ENCODE peak calls at places on chromosomes 1 and 21, in four cellular contexts. One of them, this sample, is unnamed. For H3K4me1, the result is how much of the 10 kb centered on the place peaks cover.

GRCh38 chr1:118360817-118361216 is 175.8 kb upstream of the SPAG17 start:
- DNase-seq in fibroblast of lung: peak
- DNase-seq in PC-3: peak
- DNase-seq in iPS DF 6.9: no peak
- DNase-seq in this sample: no peak

GRCh38 chr1:1237874-1238701 is 6.1 kb downstream of the B3GALT6 start:
- DNase-seq in iPS DF 6.9: no peak
- DNase-seq in PC-3: peak
- DNase-seq in fibroblast of lung: no peak
- DNase-seq in this sample: peak

GRCh38 chr21:39141502-39141901 is 41.7 kb downstream of the PSMG1 start:
- DNase-seq in fibroblast of lung: peak
- DNase-seq in PC-3: no peak
- DNase-seq in iPS DF 6.9: no peak
- DNase-seq in this sample: no peak

GRCh38 chr1:58331156-58331555 is 215.4 kb downstream of the OMA1 start:
- DNase-seq in PC-3: no peak
- DNase-seq in iPS DF 6.9: no peak
- DNase-seq in fibroblast of lung: no peak
- DNase-seq in this sample: no peak

GRCh38 chr1:173424786-173425407 is 52.2 kb upstream of the PRDX6 start:
- DNase-seq in iPS DF 6.9: no peak
- DNase-seq in fibroblast of lung: peak
- DNase-seq in PC-3: peak
- DNase-seq in this sample: no peak

GRCh38 chr1:3319874-3320245 is 134.6 kb upstream of the ARHGEF16 start:
- DNase-seq in fibroblast of lung: peak
- DNase-seq in iPS DF 6.9: peak
- DNase-seq in PC-3: peak
- DNase-seq in this sample: peak

GRCh38 chr1:17167783-17168479 is 37.0 kb upstream of the PADI1 start:
- DNase-seq in fibroblast of lung: peak
- DNase-seq in iPS DF 6.9: no peak
- DNase-seq in PC-3: peak
- DNase-seq in this sample: peak

GRCh38 chr1:75202751-75203150 is 68.6 kb downstream of the LHX8 start:
- DNase-seq in fibroblast of lung: no peak
- DNase-seq in PC-3: no peak
- DNase-seq in iPS DF 6.9: no peak
- DNase-seq in this sample: no peak

GRCh38 chr1:21929951-21930615 is 7.0 kb downstream of the HSPG2 start:
- DNase-seq in PC-3: no peak
- DNase-seq in fibroblast of lung: no peak
- DNase-seq in iPS DF 6.9: no peak
- DNase-seq in this sample: no peak

GRCh38 chr1:31549807-31550620 is 26.3 kb upstream of the TINAGL1 start:
- DNase-seq in fibroblast of lung: peak
- DNase-seq in PC-3: peak
- DNase-seq in iPS DF 6.9: no peak
- DNase-seq in this sample: no peak

GRCh38 chr1:230752407-230752806 is 5.2 kb downstream of the CAPN9 start:
- DNase-seq in iPS DF 6.9: no peak
- DNase-seq in fibroblast of lung: no peak
- DNase-seq in PC-3: peak
- DNase-seq in this sample: no peak

GRCh38 chr1:51537568-51537967 is 18.5 kb upstream of the EPS15 start:
- DNase-seq in fibroblast of lung: no peak
- DNase-seq in PC-3: no peak
- DNase-seq in iPS DF 6.9: no peak
- DNase-seq in this sample: no peak

GRCh38 chr1:93878501-93878888 is 511 bp downstream of the DNTTIP2 start:
- DNase-seq in fibroblast of lung: peak
- DNase-seq in PC-3: peak
- DNase-seq in iPS DF 6.9: no peak
- DNase-seq in this sample: peak

GRCh38 chr21:45290948-45291612 is 3.4 kb upstream of the POFUT2 start:
- DNase-seq in PC-3: peak
- DNase-seq in fibroblast of lung: peak
- DNase-seq in iPS DF 6.9: no peak
- DNase-seq in this sample: peak

GRCh38 chr1:180563013-180563827 is 4.5 kb downstream of the OVAAL start:
- DNase-seq in PC-3: no peak
- DNase-seq in fibroblast of lung: peak
- DNase-seq in iPS DF 6.9: no peak
- DNase-seq in this sample: peak

DNA sequence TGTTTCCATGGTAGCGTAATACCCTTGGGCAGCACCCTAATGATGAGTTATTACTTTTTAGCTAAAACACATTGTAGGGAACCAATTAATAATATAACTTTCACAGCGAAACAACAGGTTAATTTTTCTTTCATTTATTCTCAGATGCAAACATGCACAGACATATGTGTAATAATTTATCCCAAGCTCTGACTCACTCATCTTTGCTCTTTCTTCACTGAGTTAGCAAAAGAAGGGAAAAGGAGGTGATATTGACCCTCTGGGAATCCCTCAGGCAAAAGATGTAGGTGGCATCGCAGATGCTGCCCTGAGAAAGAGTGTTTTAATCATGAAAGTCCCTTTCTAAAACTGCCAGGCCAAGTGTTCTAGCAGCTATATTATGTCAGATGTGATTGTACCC is 379.5 kb downstream of the SIPA1L2 start:
- DNase-seq in PC-3: no peak
- DNase-seq in iPS DF 6.9: no peak
- DNase-seq in fibroblast of lung: no peak
- DNase-seq in this sample: no peak
- H3K4me1 ChIP-seq in PC-3: under half
- H3K4me1 ChIP-seq in iPS DF 6.9: under half
- H3K4me1 ChIP-seq in fibroblast of lung: under half
- H3K4me1 ChIP-seq in this sample: under half

GRCh38 chr1:210001751-210002150 is 63.7 kb downstream of the SYT14 start:
- DNase-seq in fibroblast of lung: no peak
- DNase-seq in iPS DF 6.9: no peak
- DNase-seq in PC-3: no peak
- DNase-seq in this sample: no peak
- H3K4me1 ChIP-seq in fibroblast of lung: under half
- H3K4me1 ChIP-seq in iPS DF 6.9: under half
- H3K4me1 ChIP-seq in PC-3: under half
- H3K4me1 ChIP-seq in this sample: under half

DNA sequence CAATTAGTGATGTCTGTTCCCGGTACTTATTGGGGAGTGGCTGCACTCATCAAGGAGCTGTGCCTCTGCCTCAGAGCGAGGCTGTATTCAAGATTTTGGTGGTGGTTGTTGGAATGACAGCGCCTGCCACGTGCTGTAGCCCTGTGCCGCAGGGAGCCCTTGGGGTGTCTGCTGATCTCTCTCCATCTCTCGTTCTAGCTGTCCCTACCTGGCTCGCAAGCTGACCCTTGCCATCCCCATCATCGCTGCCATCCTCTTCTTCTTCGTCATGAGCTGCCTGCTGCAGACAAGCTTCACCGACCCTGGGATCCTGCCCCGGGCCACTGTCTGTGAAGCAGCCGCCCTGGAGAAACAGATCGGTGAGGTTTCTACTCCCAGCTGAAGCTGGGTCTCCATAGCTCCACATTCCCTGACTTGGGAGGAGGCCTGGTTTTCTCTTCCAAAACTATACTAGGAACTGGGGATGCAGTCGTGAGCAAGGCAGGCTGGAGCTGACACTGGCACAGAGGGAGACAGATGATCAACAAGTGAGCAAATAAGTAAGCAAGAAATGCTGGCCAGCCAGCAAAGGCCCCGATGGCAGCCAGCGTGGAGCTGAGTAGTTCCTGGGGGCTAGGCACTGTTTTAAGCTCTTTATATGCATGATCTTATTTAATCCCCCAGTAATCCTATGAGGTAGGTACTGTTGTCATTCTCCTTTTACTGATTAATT is 5.9 kb downstream of the ZDHHC18 start:
- DNase-seq in iPS DF 6.9: no peak
- DNase-seq in fibroblast of lung: no peak
- DNase-seq in PC-3: no peak
- DNase-seq in this sample: no peak
- H3K4me1 ChIP-seq in iPS DF 6.9: under half
- H3K4me1 ChIP-seq in fibroblast of lung: under half
- H3K4me1 ChIP-seq in PC-3: under half
- H3K4me1 ChIP-seq in this sample: under half

GRCh38 chr1:245810181-245810727 is 655.5 kb downstream of the KIF26B start:
- DNase-seq in iPS DF 6.9: no peak
- DNase-seq in fibroblast of lung: no peak
- DNase-seq in PC-3: peak
- DNase-seq in this sample: no peak

GRCh38 chr1:245810789-245811337 is 656.1 kb downstream of the KIF26B start:
- DNase-seq in PC-3: no peak
- DNase-seq in iPS DF 6.9: no peak
- DNase-seq in fibroblast of lung: no peak
- DNase-seq in this sample: no peak

GRCh38 chr1:245807306-245807705 is 652.5 kb downstream of the KIF26B start:
- DNase-seq in fibroblast of lung: no peak
- DNase-seq in iPS DF 6.9: no peak
- DNase-seq in PC-3: no peak
- DNase-seq in this sample: no peak

GRCh38 chr1:245807954-245808719 is 653.4 kb downstream of the KIF26B start:
- DNase-seq in iPS DF 6.9: no peak
- DNase-seq in fibroblast of lung: no peak
- DNase-seq in PC-3: no peak
- DNase-seq in this sample: no peak

DNA sequence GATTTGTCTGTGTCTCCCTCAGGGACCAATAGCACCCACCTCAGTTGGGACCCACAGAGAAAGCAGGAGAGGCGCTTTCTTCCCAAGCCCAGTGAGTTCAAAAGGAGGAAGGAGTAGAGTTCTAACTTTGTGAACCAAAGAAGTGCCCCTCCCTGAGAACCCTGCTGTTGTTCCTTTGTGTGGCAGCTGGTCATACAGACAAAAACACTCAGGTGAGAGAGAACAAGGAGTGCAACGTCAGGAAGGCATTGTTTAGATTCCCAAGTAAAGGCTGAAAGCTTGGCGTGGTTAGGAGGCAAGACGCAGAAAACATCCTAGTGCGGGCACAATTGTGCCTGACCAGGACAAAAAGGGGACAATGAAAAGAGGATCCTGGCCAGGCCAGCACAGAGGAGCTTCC is 654.6 kb downstream of the KIF26B start:
- DNase-seq in PC-3: no peak
- DNase-seq in fibroblast of lung: no peak
- DNase-seq in iPS DF 6.9: no peak
- DNase-seq in this sample: no peak
- H3K4me1 ChIP-seq in PC-3: under half
- H3K4me1 ChIP-seq in fibroblast of lung: under half
- H3K4me1 ChIP-seq in iPS DF 6.9: under half
- H3K4me1 ChIP-seq in this sample: under half

GRCh38 chr1:167721617-167722151 is at the start of gene MPZL1:
- DNase-seq in iPS DF 6.9: no peak
- DNase-seq in PC-3: peak
- DNase-seq in fibroblast of lung: peak
- DNase-seq in this sample: peak
- H3K4me1 ChIP-seq in iPS DF 6.9: under half
- H3K4me1 ChIP-seq in PC-3: under half
- H3K4me1 ChIP-seq in fibroblast of lung: under half
- H3K4me1 ChIP-seq in this sample: under half

GRCh38 chr1:109151146-109151545 is 37.2 kb downstream of the ELAPOR1 start:
- DNase-seq in fibroblast of lung: peak
- DNase-seq in PC-3: peak
- DNase-seq in iPS DF 6.9: no peak
- DNase-seq in this sample: peak
- H3K4me1 ChIP-seq in fibroblast of lung: under half
- H3K4me1 ChIP-seq in PC-3: under half
- H3K4me1 ChIP-seq in iPS DF 6.9: under half
- H3K4me1 ChIP-seq in this sample: under half

GRCh38 chr1:183879966-183880365 is 75.0 kb downstream of the RGL1 start:
- DNase-seq in fibroblast of lung: no peak
- DNase-seq in iPS DF 6.9: no peak
- DNase-seq in PC-3: no peak
- DNase-seq in this sample: no peak

GRCh38 chr1:183882328-183883167 is 77.6 kb downstream of the RGL1 start:
- DNase-seq in iPS DF 6.9: no peak
- DNase-seq in fibroblast of lung: no peak
- DNase-seq in PC-3: peak
- DNase-seq in this sample: no peak

GRCh38 chr1:183877321-183877720 is 72.4 kb downstream of the RGL1 start:
- DNase-seq in iPS DF 6.9: no peak
- DNase-seq in PC-3: no peak
- DNase-seq in fibroblast of lung: peak
- DNase-seq in this sample: peak

GRCh38 chr1:183881387-183882084 is 76.6 kb downstream of the RGL1 start:
- DNase-seq in iPS DF 6.9: peak
- DNase-seq in fibroblast of lung: peak
- DNase-seq in PC-3: peak
- DNase-seq in this sample: no peak

DNA sequence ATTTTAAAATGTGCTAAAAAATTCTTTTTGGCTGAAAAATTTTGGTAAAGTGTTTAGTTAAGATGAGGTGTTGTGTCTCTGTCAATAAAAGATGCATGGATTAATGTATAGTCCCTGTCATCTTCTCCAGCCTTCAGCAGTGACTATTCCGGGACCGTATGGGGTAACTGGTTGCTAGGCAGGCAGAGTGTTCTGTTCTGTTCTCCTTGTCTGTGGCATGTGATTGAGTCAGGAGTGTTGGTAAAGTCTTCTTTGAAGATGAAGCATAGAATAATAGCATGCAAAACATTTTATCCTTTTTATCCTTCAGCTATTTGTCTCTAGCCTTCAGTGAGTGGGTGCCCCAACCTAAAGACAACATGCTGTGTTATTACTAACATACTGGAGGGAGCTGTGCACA is 74.6 kb downstream of the RGL1 start:
- DNase-seq in PC-3: no peak
- DNase-seq in fibroblast of lung: no peak
- DNase-seq in iPS DF 6.9: no peak
- DNase-seq in this sample: no peak
- H3K4me1 ChIP-seq in PC-3: under half
- H3K4me1 ChIP-seq in fibroblast of lung: under half
- H3K4me1 ChIP-seq in iPS DF 6.9: under half
- H3K4me1 ChIP-seq in this sample: under half

DNA sequence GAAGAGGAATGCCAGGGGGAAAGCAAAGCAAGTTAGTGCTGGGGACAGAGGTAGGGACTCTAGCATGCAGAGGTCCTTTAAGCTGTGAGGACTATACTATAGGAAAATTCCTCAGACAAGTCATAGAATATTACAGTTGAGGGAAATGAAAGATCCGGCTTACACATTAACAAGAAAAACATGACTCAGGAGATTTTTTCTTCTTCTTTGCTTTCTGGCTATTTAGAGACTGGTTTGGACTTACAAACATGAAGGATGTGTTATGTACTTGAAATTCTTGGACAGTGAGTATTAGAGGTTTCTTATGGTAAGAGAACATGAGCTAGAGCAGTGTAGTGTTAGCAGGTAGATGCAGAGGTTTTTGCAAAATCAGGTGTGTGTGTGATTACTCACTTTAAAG is 24.9 kb downstream of the USP25 start:
- DNase-seq in PC-3: peak
- DNase-seq in iPS DF 6.9: no peak
- DNase-seq in fibroblast of lung: peak
- DNase-seq in this sample: no peak
- H3K4me1 ChIP-seq in PC-3: under half
- H3K4me1 ChIP-seq in iPS DF 6.9: under half
- H3K4me1 ChIP-seq in fibroblast of lung: under half
- H3K4me1 ChIP-seq in this sample: under half

This sample was measured in osteoblast.